ENCODE peak calls at places on chromosomes 1 and 21, in eight cellular contexts. Y is adrenal gland; H is IMR-90; S is CD8-positive, alpha-beta memory T cell; V is lower lobe of right lung; T is cardiac muscle cell; R is tibial artery; G is right cardiac atrium. Z is an unnamed sample. For H3K4me1, the result is how much of the 10 kb centered on the place peaks cover.

GRCh38 chr1:28509705-28510349 is 4.0 kb downstream of the RCC1 start:
- DNase-seq in Y (no peak), H (no peak), S (no peak), V (no peak), T (no peak), R (no peak), G (no peak), Z (no peak)

GRCh38 chr1:206703647-206704046 is 18.9 kb downstream of the MAPKAPK2 start:
- DNase-seq in Y (no peak), H (peak), S (no peak), V (no peak), T (no peak), R (no peak), G (peak), Z (no peak)

GRCh38 chr1:201114245-201115131 is 2.3 kb upstream of the CACNA1S start:
- DNase-seq in Y (peak), H (peak), S (peak), V (peak), T (peak), R (peak), G (peak), Z (peak)

GRCh38 chr1:226633541-226634155 is 85.1 kb downstream of the STUM start:
- DNase-seq in Y (no peak), H (no peak), S (no peak), V (peak), T (no peak), R (peak), G (peak), Z (peak)

GRCh38 chr1:221419513-221420088 is 322.3 kb downstream of the DUSP10 start:
- DNase-seq in Y (no peak), H (peak), S (no peak), V (no peak), T (no peak), R (peak), G (no peak), Z (no peak)

GRCh38 chr1:212665241-212666115 is 34.2 kb downstream of the BATF3 start:
- DNase-seq in Y (peak), H (peak), S (peak), V (peak), T (peak), R (peak), G (peak), Z (peak)

GRCh38 chr1:117237701-117238413 is 27.1 kb upstream of the VTCN1 start:
- DNase-seq in Y (no peak), H (no peak), S (no peak), V (no peak), T (no peak), R (no peak), G (no peak), Z (no peak)

GRCh38 chr1:183278736-183279591 is 92.9 kb downstream of the LAMC2 start:
- DNase-seq in Y (no peak), H (peak), S (no peak), V (no peak), T (no peak), R (no peak), G (no peak), Z (no peak)

GRCh38 chr1:212774584-212774983 is 17.0 kb downstream of the NSL1 start:
- DNase-seq in Y (no peak), H (peak), S (no peak), V (no peak), T (no peak), R (no peak), G (no peak), Z (no peak)

GRCh38 chr1:186876436-186876835 is 47.7 kb downstream of the PLA2G4A start:
- DNase-seq in Y (no peak), H (no peak), S (no peak), V (no peak), T (no peak), R (no peak), G (no peak), Z (no peak)

GRCh38 chr1:37793773-37794371 is at the start of gene MANEAL:
- DNase-seq in Y (peak), H (peak), S (peak), V (peak), T (peak), R (peak), G (peak), Z (peak)

GRCh38 chr1:27521336-27522147 is 31.6 kb upstream of the WASF2 start:
- DNase-seq in Y (peak), H (no peak), S (peak), V (no peak), T (no peak), R (peak), G (peak), Z (no peak)

GRCh38 chr1:75502776-75503175 is 108.1 kb downstream of the SLC44A5 start:
- DNase-seq in Y (no peak), H (no peak), S (no peak), V (no peak), T (no peak), R (no peak), G (no peak), Z (no peak)

GRCh38 chr1:208318150-208318734 is 74.1 kb upstream of the PLXNA2 start:
- DNase-seq in Y (no peak), H (no peak), S (no peak), V (no peak), T (no peak), R (no peak), G (no peak), Z (no peak)

GRCh38 chr1:4636186-4636585 is 18.2 kb upstream of the AJAP1 start:
- DNase-seq in Y (no peak), H (no peak), S (no peak), V (no peak), T (no peak), R (no peak), G (no peak), Z (no peak)

GRCh38 chr1:85502625-85503083 is 37.7 kb upstream of the DDAH1 start:
- DNase-seq in Y (peak), H (peak), S (no peak), V (no peak), T (peak), R (peak), G (peak), Z (peak)

GRCh38 chr1:65166572-65167305 is 18.7 kb downstream of the AK4 start:
- DNase-seq in Y (no peak), H (no peak), S (no peak), V (no peak), T (peak), R (no peak), G (no peak), Z (no peak)

GRCh38 chr1:162036156-162036555 is 12.5 kb upstream of the OLFML2B start:
- DNase-seq in Y (no peak), H (no peak), S (no peak), V (no peak), T (no peak), R (no peak), G (no peak), Z (no peak)

GRCh38 chr1:222095606-222096475 is 354.0 kb upstream of the DUSP10 start:
- DNase-seq in Y (peak), H (no peak), S (peak), V (no peak), T (no peak), R (peak), G (peak), Z (peak)

GRCh38 chr1:225733254-225733653 is 44.4 kb upstream of the SRP9 start:
- DNase-seq in Y (no peak), H (no peak), S (no peak), V (no peak), T (no peak), R (no peak), G (no peak), Z (no peak)

GRCh38 chr1:65141394-65141793 is 6.6 kb upstream of the AK4 start:
- DNase-seq in Y (no peak), H (no peak), S (no peak), V (no peak), T (no peak), R (no peak), G (no peak), Z (no peak)

GRCh38 chr1:5745776-5746610 is 246.2 kb downstream of the NPHP4 start:
- DNase-seq in Y (peak), H (peak), S (peak), V (peak), T (peak), R (peak), G (peak), Z (peak)

GRCh38 chr1:169595764-169596711 is 9.8 kb upstream of the F5 start:
- DNase-seq in Y (no peak), H (peak), S (no peak), V (no peak), T (peak), R (no peak), G (no peak), Z (no peak)

GRCh38 chr1:157403203-157403602 is 149.1 kb downstream of the FCRL5 start:
- DNase-seq in Y (no peak), H (no peak), S (no peak), V (no peak), T (no peak), R (no peak), G (no peak), Z (no peak)

GRCh38 chr1:50378757-50379156 is 44.5 kb downstream of the DMRTA2 start:
- DNase-seq in Y (no peak), H (no peak), S (no peak), V (no peak), T (no peak), R (no peak), G (no peak), Z (no peak)

GRCh38 chr1:245458234-245458633 is 303.4 kb downstream of the KIF26B start:
- DNase-seq in Y (no peak), H (no peak), S (no peak), V (no peak), T (no peak), R (no peak), G (no peak), Z (no peak)

GRCh38 chr1:233609926-233610325 is 4.0 kb upstream of the KCNK1 start:
- DNase-seq in Y (no peak), H (no peak), S (no peak), V (no peak), T (no peak), R (no peak), G (no peak), Z (no peak)

GRCh38 chr21:31729622-31730343 is 2.1 kb downstream of the SCAF4 start:
- DNase-seq in Y (no peak), H (no peak), S (no peak), V (no peak), T (no peak), R (no peak), G (no peak), Z (no peak)

GRCh38 chr21:46428987-46429710 is 29.5 kb upstream of the DIP2A start:
- DNase-seq in Y (no peak), H (no peak), S (no peak), V (peak), T (no peak), R (no peak), G (no peak), Z (no peak)

GRCh38 chr1:14017531-14017961 is 317.6 kb downstream of the PRDM2 start:
- DNase-seq in Y (no peak), H (no peak), S (no peak), V (no peak), T (no peak), R (no peak), G (no peak), Z (no peak)

GRCh38 chr21:38269567-38269917 is 12.8 kb downstream of the KCNJ15 start:
- DNase-seq in Y (no peak), H (no peak), S (no peak), V (no peak), T (no peak), R (no peak), G (no peak), Z (no peak)

GRCh38 chr1:200668514-200669313 is 993 bp downstream of the DDX59 start:
- DNase-seq in Y (no peak), H (no peak), S (no peak), V (no peak), T (no peak), R (no peak), G (no peak), Z (no peak)

GRCh38 chr21:43924421-43925095 is 59.5 kb downstream of the AGPAT3 start:
- DNase-seq in Y (no peak), H (no peak), S (no peak), V (peak), T (no peak), R (no peak), G (peak), Z (no peak)

GRCh38 chr1:5992814-5993552 is 758 bp upstream of the NPHP4 start:
- DNase-seq in Y (no peak), H (no peak), S (no peak), V (peak), T (no peak), R (no peak), G (peak), Z (no peak)

GRCh38 chr1:62337785-62338631 is 18.8 kb upstream of the KANK4 start:
- DNase-seq in Y (no peak), H (no peak), S (no peak), V (no peak), T (no peak), R (no peak), G (peak), Z (no peak)

GRCh38 chr21:38968887-38969543 is 163.3 kb downstream of the ETS2 start:
- DNase-seq in Y (no peak), H (no peak), S (no peak), V (no peak), T (no peak), R (no peak), G (no peak), Z (no peak)

GRCh38 chr21:42313501-42313969 is 1.7 kb downstream of the TFF3 start:
- DNase-seq in Y (no peak), H (no peak), S (no peak), V (no peak), T (peak), R (no peak), G (peak), Z (no peak)

GRCh38 chr1:54356680-54357147 is 49.5 kb downstream of the SSBP3 start:
- DNase-seq in Y (no peak), H (no peak), S (no peak), V (no peak), T (no peak), R (no peak), G (no peak), Z (no peak)

GRCh38 chr1:193118803-193119730 is 2.8 kb upstream of the CDC73 start:
- DNase-seq in Y (no peak), H (no peak), S (no peak), V (no peak), T (no peak), R (no peak), G (no peak), Z (no peak)
- H3K27ac ChIP-seq in Y (no peak), H (no peak), S (no peak), V (no peak), T (no peak), R (no peak), G (no peak), Z (no peak)

GRCh38 chr1:41497631-41498030 is 13.1 kb upstream of the EDN2 start:
- DNase-seq in Y (no peak), H (no peak), S (no peak), V (no peak), T (no peak), R (no peak), G (peak), Z (no peak)
- H3K4me1 ChIP-seq in Y (under half), H (under half), S (under half), V (under half), T (under half), R (half or more), G (under half), Z (under half)

GRCh38 chr21:34745557-34746255 is 76.9 kb downstream of the CLIC6 start:
- DNase-seq in Y (peak), H (peak), S (peak), V (peak), T (peak), R (peak), G (peak), Z (peak)
- H3K4me3 ChIP-seq in Y (peak), H (no peak), S (no peak), V (peak), T (no peak), R (no peak), G (no peak), Z (no peak)

DNA sequence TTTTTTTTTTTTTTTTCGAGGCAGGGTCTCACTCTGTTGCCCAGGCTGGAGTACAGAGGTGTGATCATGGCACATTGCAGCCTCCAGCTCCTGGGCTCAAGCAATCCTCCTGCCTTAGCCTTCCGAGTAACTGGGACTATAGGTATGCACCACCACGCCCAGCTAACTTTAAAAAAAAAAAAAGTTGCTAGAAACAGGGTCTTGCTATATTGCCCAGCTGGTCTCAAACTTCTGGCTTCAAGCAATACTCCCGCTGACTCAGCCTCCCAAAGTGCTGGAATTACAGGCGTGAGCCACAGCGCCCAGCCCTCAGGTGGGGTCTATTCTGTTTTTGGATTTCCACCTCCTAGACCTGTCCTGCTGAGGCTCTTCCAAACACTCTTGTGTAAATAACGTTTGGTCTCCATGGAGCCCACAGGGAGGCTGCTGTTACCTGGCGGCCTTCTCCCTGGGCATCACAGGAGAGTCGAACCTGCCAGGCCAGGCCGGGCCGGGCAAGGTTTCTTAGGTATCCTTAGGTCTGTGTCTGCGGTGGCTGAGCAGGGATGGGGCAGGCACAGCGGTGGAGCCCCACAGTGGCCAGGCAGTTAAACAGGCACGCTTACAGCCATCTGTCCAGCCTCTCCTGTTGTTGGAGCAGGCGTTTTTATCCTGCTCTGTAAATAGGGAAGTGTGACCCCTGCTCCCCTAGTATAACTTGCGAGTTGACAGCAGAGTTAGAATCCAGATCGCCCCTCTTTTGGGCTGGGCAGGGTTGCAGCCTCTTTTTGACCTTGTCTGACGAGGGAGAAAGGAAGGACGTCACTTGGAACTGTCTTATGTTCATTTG is 18.8 kb downstream of the PLEKHM2 start:
- DNase-seq in Y (no peak), H (peak), S (no peak), V (no peak), T (no peak), R (no peak), G (peak), Z (no peak)
- H3K27ac ChIP-seq in Y (peak), H (peak), S (no peak), V (peak), T (peak), R (peak), G (peak), Z (peak)